ENCODE peak calls at places on chromosomes 6 and 20, in six cellular contexts. R is breast epithelium, T is uterus, P is H1, M is transverse colon, Q is IMR-90. H is an unnamed sample.

GRCh38 chr6:89313006-89313405 is 2.1 kb downstream of the GABRR2 start:
- DNase-seq in P (no peak), M (no peak), T (no peak), R (no peak), Q (peak), H (no peak)

GRCh38 chr6:109516929-109517328 is 33.9 kb upstream of the ZBTB24 start:
- DNase-seq in T (no peak), P (no peak), M (no peak), R (no peak), Q (no peak), H (no peak)

GRCh38 chr6:106056060-106056737 is 29.9 kb upstream of the PRDM1 start:
- DNase-seq in P (no peak), T (no peak), Q (no peak), R (no peak), M (no peak), H (no peak)

GRCh38 chr20:40397483-40397882 is 291.6 kb downstream of the MAFB start:
- DNase-seq in Q (no peak), M (no peak), T (no peak), P (no peak), R (no peak), H (no peak)

GRCh38 chr6:121247386-121247785 is 86.9 kb downstream of the TBC1D32 start:
- DNase-seq in T (no peak), P (no peak), Q (peak), M (no peak), R (no peak), H (no peak)

GRCh38 chr20:56247954-56248782 is at the start of gene MC3R:
- DNase-seq in T (no peak), M (peak), P (peak), Q (peak), R (peak), H (no peak)

GRCh38 chr6:41255638-41256246 is 27.6 kb downstream of the TREML4 start:
- DNase-seq in P (no peak), T (no peak), R (no peak), Q (no peak), M (peak), H (no peak)

GRCh38 chr6:113137411-113137810 is 719.7 kb upstream of the MARCKS start:
- DNase-seq in Q (no peak), R (no peak), T (peak), P (no peak), M (no peak), H (no peak)

GRCh38 chr20:35023624-35024023 is 68.0 kb downstream of the MYH7B start:
- DNase-seq in T (no peak), P (peak), M (no peak), R (no peak), Q (no peak), H (no peak)

GRCh38 chr6:18990313-18990978 is 603.3 kb downstream of the RNF144B start:
- DNase-seq in R (no peak), Q (peak), P (peak), M (peak), T (peak), H (no peak)
- TF ChIP-seq CTCF in R (no peak), Q (peak), P (peak), M (peak), T (peak), H (no peak)

GRCh38 chr6:12113190-12113578 is 101.1 kb downstream of the HIVEP1 start:
- DNase-seq in M (no peak), P (no peak), Q (peak), T (no peak), R (no peak), H (no peak)
- TF ChIP-seq POLR2A in M (no peak), P (no peak), Q (no peak), T (no peak), R (no peak), H (no peak)

DNA sequence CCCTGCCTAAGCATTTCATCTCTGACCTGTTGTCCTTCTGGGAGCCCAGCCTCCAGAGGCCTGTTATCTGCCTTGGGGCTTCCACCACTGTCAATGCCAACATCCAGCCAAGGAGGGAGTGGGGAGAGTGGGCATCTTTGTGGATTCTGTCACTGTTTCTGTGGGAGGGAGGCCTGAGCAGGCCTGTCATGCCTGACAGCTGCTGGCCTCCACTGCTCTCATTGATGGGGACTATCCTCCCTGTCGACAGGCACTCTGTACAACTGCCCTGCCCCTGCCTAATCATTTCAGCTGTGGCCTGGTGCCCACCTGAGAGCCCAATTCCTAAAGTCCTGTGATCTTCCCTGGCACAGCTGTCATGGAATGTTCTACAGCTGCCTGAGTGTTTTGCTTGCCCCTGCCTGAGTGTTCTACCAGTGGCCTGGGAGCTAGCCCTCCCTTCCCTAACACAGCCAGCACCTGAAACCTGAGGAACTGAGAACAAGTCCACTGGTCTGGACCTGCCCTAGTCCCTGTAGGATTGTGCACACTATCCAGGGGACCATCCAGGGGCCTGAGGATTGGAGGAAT is 145.3 kb downstream of the FAM83B start:
- DNase-seq in T (no peak), P (no peak), R (no peak), M (no peak), Q (no peak), H (no peak)
- TF ChIP-seq CTCF in T (no peak), P (no peak), R (no peak), M (no peak), Q (no peak), H (no peak)

DNA sequence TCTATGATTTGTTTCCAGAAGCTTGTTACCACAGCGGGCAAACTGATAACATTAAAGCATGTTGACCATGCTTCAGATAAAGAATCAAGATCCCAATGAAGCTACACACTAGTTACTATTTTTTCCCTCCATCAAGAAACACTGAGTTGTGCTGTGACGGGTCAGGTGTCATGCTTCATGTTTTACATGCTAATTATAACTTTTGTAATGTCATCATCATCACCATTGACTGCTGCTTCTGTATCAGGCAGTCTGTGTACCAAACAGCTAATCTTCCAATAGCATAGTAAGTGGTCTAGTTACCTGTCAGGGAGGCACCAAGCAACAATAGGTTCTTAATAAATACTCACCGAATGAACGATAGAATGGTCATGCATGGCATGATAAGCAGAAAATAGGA is 388.1 kb downstream of the THBS2 start:
- DNase-seq in R (no peak), M (no peak), P (no peak), T (no peak), Q (no peak), H (no peak)
- TF ChIP-seq POLR2A in R (no peak), M (no peak), P (no peak), T (no peak), Q (no peak), H (no peak)

GRCh38 chr20:47854687-47855212 is 69.5 kb upstream of the SULF2 start:
- DNase-seq in T (no peak), P (peak), M (peak), R (no peak), Q (peak), H (no peak)
- TF ChIP-seq CTCF in T (no peak), P (peak), M (peak), R (no peak), Q (peak), H (peak)

GRCh38 chr6:30544666-30545272 is 11.5 kb downstream of the GNL1 start:
- DNase-seq in M (no peak), Q (peak), P (no peak), R (no peak), T (no peak), H (no peak)

GRCh38 chr6:30542404-30542725 is 13.9 kb downstream of the GNL1 start:
- DNase-seq in Q (no peak), T (no peak), R (no peak), P (no peak), M (no peak), H (no peak)

GRCh38 chr6:30542915-30543314 is 13.4 kb downstream of the GNL1 start:
- DNase-seq in P (no peak), M (no peak), Q (peak), R (no peak), T (no peak), H (no peak)

GRCh38 chr6:30543824-30544223 is 12.5 kb downstream of the GNL1 start:
- DNase-seq in T (no peak), Q (no peak), P (no peak), R (no peak), M (no peak), H (no peak)

GRCh38 chr6:30541515-30542403 is 14.5 kb downstream of the GNL1 start:
- DNase-seq in T (peak), P (peak), R (peak), M (peak), Q (peak), H (no peak)
- TF ChIP-seq POLR2A in T (peak), P (peak), R (no peak), M (no peak), Q (no peak), H (no peak)